ENCODE peak calls at places on chromosomes 2 and 18, in five cellular contexts. W is H9, U is neuronal stem cell, Z is trophoblast cell, G is H1. Q is an unnamed sample. For H3K4me1, the result is how much of the 10 kb centered on the place peaks cover.

GRCh38 chr18:55830490-55830889 is 242.5 kb upstream of the TCF4 start:
- DNase-seq in Z (peak), G (no peak), W (no peak), U (no peak), Q (no peak)

GRCh38 chr18:24983566-24983965 is 368.4 kb downstream of the ZNF521 start:
- DNase-seq in Z (no peak), W (peak), U (no peak), G (no peak), Q (no peak)

GRCh38 chr2:189465076-189465475 is 23.8 kb downstream of the WDR75 start:
- DNase-seq in W (no peak), U (no peak), Z (no peak), G (no peak), Q (no peak)

GRCh38 chr2:70089220-70089945 is 2.1 kb downstream of the PCBP1 start:
- DNase-seq in W (peak), G (no peak), U (no peak), Z (peak), Q (peak)

GRCh38 chr2:199100326-199101110 is 357.2 kb downstream of the SATB2 start:
- DNase-seq in G (no peak), U (no peak), Z (no peak), W (no peak), Q (no peak)

GRCh38 chr18:57175550-57175949 is 28.7 kb downstream of the BOD1L2 start:
- DNase-seq in W (no peak), G (no peak), U (no peak), Z (no peak), Q (no peak)

GRCh38 chr2:147382322-147382948 is 462.4 kb upstream of the ACVR2A start:
- DNase-seq in U (no peak), G (no peak), W (no peak), Z (no peak), Q (no peak)

GRCh38 chr2:195304310-195304709 is 352.7 kb upstream of the SLC39A10 start:
- DNase-seq in U (no peak), Z (peak), G (peak), W (peak), Q (peak)

GRCh38 chr2:47208852-47209606 is 53.9 kb upstream of the STPG4 start:
- DNase-seq in G (no peak), W (no peak), Z (peak), U (no peak), Q (peak)

GRCh38 chr2:171893196-171893823 is 734 bp downstream of the SLC25A12 start:
- DNase-seq in Z (no peak), W (no peak), G (no peak), U (no peak), Q (no peak)

GRCh38 chr2:221817878-221818277 is 245.8 kb upstream of the EPHA4 start:
- DNase-seq in G (no peak), U (no peak), Z (no peak), W (no peak), Q (no peak)

GRCh38 chr2:46164581-46165301 is 132.5 kb upstream of the EPAS1 start:
- DNase-seq in U (no peak), G (no peak), Z (peak), W (no peak), Q (peak)

GRCh38 chr2:176285321-176285720 is 16.1 kb downstream of the MTX2 start:
- DNase-seq in U (no peak), Z (no peak), W (no peak), G (no peak), Q (no peak)

GRCh38 chr2:68750592-68751396 is 16.2 kb downstream of the ARHGAP25 start:
- DNase-seq in U (no peak), Z (no peak), G (no peak), W (peak), Q (no peak)

GRCh38 chr2:176413786-176414185 is 144.5 kb downstream of the MTX2 start:
- DNase-seq in U (no peak), W (no peak), G (no peak), Z (no peak), Q (no peak)

GRCh38 chr2:233818639-233819621 is 35.4 kb downstream of the HJURP start:
- DNase-seq in Z (no peak), G (no peak), W (no peak), U (no peak), Q (no peak)

GRCh38 chr18:70781860-70782453 is 493.1 kb downstream of the SOCS6 start:
- DNase-seq in Z (peak), G (peak), U (peak), W (peak), Q (no peak)

GRCh38 chr2:225165052-225165451 is 122.8 kb upstream of the DOCK10 start:
- DNase-seq in W (no peak), U (no peak), Z (no peak), G (no peak), Q (peak)

GRCh38 chr2:158556124-158556523 is 99.4 kb downstream of the PKP4 start:
- DNase-seq in W (no peak), G (no peak), Z (no peak), U (no peak), Q (no peak)

GRCh38 chr2:169141713-169142352 is 72.5 kb downstream of the DHRS9 start:
- DNase-seq in Z (peak), G (peak), W (peak), U (peak), Q (peak)

GRCh38 chr2:238970553-238971081 is 122.7 kb downstream of the TWIST2 start:
- DNase-seq in W (peak), Z (peak), G (peak), U (peak), Q (peak)

GRCh38 chr2:61018319-61018750 is 280 bp upstream of the PUS10 start:
- DNase-seq in W (no peak), G (no peak), Z (no peak), U (no peak), Q (no peak)

GRCh38 chr2:186991766-186992417 is 142.9 kb upstream of the ZSWIM2 start:
- DNase-seq in W (no peak), Z (no peak), G (no peak), U (no peak), Q (peak)

GRCh38 chr2:233813236-233814062 is 35.3 kb downstream of the MROH2A start:
- DNase-seq in Z (no peak), U (no peak), G (no peak), W (no peak), Q (no peak)

GRCh38 chr2:136246086-136246669 is 128.2 kb upstream of the CXCR4 start:
- DNase-seq in W (peak), U (no peak), Z (peak), G (no peak), Q (peak)

GRCh38 chr2:160910681-160911080 is 249.5 kb upstream of the TANK start:
- DNase-seq in W (no peak), G (no peak), Z (no peak), U (no peak), Q (peak)

GRCh38 chr2:64122358-64122757 is 21.9 kb downstream of the PELI1 start:
- DNase-seq in Z (no peak), G (no peak), W (no peak), U (no peak), Q (no peak)

GRCh38 chr2:232873909-232874641 is 4.0 kb downstream of the SNORC start:
- DNase-seq in G (no peak), Z (no peak), U (no peak), W (no peak), Q (no peak)

GRCh38 chr2:29462293-29462692 is 347.1 kb downstream of the CLIP4 start:
- DNase-seq in Z (peak), G (no peak), W (no peak), U (no peak), Q (peak)

GRCh38 chr18:7664024-7664312 is 96.9 kb downstream of the PTPRM start:
- DNase-seq in Z (no peak), W (no peak), U (no peak), G (no peak), Q (no peak)

GRCh38 chr2:7634370-7634769 is 717.2 kb downstream of the RNF144A start:
- DNase-seq in U (no peak), G (no peak), Z (no peak), W (no peak), Q (no peak)

GRCh38 chr2:99403524-99403923 is 66.3 kb downstream of the EIF5B start:
- DNase-seq in Z (peak), W (peak), G (peak), U (no peak), Q (no peak)

GRCh38 chr2:28142403-28142802 is 250.3 kb upstream of the FOSL2 start:
- DNase-seq in G (no peak), W (no peak), U (no peak), Z (no peak), Q (no peak)

GRCh38 chr2:52264488-52264887 is 1232.6 kb upstream of the NRXN1 start:
- DNase-seq in Z (no peak), G (no peak), U (no peak), W (peak), Q (no peak)

GRCh38 chr18:13813271-13813849 is 10.6 kb upstream of the MC5R start:
- DNase-seq in U (peak), Z (peak), G (no peak), W (peak), Q (peak)

GRCh38 chr2:197255550-197255949 is 55.0 kb downstream of the ANKRD44 start:
- DNase-seq in G (no peak), Z (peak), U (peak), W (peak), Q (peak)

GRCh38 chr2:5409925-5410360 is 282.2 kb upstream of the SOX11 start:
- DNase-seq in G (no peak), W (no peak), Z (no peak), U (peak), Q (no peak)

DNA sequence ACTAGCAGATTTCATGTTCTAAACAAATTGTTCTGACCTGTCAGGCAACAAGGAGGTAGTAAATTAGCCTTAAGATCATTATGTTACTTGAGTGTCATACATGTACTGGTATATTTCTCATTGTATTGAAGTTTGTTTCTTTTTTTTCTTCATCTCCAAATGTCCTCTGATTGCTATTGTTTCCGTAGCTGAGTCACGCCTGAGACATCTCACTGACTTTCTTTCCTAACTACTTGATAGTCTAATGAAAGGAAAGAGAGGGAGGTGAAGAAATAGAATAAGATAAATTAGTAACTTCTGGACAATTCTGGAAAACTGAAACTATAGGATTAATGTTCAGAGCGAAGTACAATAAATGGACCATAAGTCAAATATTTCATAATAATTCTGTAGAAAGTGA is 1049.9 kb downstream of the TSN start:
- DNase-seq in Z (no peak), U (no peak), G (no peak), W (no peak), Q (no peak)
- H2BK12ac ChIP-seq in Z (no peak), U (no peak), G (no peak), W (no peak), Q (no peak)

DNA sequence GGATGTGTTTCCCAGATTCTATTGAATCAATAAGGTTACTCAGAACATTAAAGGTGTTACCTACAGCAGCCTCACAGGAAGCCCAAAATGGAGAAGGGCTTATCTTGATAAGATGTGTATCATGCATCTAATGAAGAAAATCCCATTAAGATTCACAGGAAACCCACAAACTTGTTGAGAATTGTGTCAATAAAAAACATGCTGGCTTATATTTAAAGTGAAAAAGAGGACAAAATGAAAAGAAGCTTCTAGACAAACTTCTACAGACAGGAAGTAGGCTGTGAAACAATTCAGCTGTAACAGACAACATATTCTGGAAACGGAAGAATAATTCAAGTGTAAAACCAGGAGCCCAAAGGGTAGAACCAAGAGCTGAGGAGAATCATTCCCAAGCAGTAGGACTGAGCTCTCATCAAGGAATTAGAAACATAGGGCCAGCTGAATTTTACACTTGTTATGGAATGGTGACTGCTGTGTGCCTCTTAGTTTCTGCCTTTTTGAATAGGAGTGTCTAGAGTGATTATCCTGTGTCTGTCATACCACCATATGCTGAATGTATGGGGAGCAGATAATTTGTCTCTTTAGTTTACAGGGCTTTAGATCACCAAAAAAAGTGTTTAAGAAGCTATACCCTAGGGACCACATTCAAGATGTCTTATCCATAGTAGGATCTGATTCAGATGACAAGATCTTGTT is 9.6 kb downstream of the IMMT start:
- DNase-seq in U (no peak), Z (no peak), W (no peak), G (no peak), Q (no peak)
- H3K4me1 ChIP-seq in U (under half), Z (under half), W (under half), G (under half), Q (under half)

GRCh38 chr2:185567196-185567595 is 171.4 kb upstream of the FSIP2 start:
- DNase-seq in G (no peak), Z (no peak), W (no peak), U (no peak), Q (no peak)

DNA sequence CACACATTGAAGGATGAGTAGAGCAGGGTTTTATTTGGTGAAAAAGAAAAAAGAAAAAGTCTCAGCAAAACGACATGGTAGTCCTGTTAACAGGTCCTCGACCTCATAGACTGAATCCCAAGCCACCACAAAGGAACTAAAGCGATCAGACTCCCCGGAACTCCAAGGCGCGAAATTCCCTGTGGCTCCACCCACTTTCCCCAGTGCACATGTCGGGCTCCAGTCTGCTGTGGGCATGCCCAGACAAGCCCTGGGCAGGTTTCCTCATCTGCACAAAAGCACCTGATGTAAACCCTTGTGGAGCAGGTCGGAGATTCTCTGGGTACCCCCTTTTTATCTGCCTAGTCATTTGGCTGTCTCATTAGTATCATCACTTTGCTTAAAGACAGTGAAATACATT is 170.7 kb upstream of the FSIP2 start:
- DNase-seq in G (no peak), W (peak), Z (no peak), U (no peak), Q (no peak)
- H2BK12ac ChIP-seq in G (no peak), W (no peak), Z (no peak), U (no peak), Q (no peak)

GRCh38 chr2:137967042-137967441 is 2.8 kb downstream of the HNMT start:
- DNase-seq in W (no peak), G (no peak), Z (no peak), U (no peak), Q (no peak)
- H3K4me1 ChIP-seq in W (under half), G (under half), Z (under half), U (under half), Q (under half)

GRCh38 chr2:230400041-230400440 is 16.0 kb upstream of the SP100 start:
- DNase-seq in G (no peak), W (no peak), U (no peak), Z (no peak), Q (no peak)
- H2BK12ac ChIP-seq in G (no peak), W (no peak), U (no peak), Z (no peak), Q (no peak)

GRCh38 chr2:44935854-44936185 is 5.7 kb upstream of the SIX3 start:
- DNase-seq in G (no peak), U (no peak), W (peak), Z (no peak), Q (no peak)

GRCh38 chr2:44934024-44934423 is 7.5 kb upstream of the SIX3 start:
- DNase-seq in W (peak), U (no peak), Z (no peak), G (no peak), Q (no peak)

GRCh38 chr2:44934521-44934961 is 7.0 kb upstream of the SIX3 start:
- DNase-seq in Z (no peak), U (no peak), G (no peak), W (peak), Q (no peak)

GRCh38 chr2:44936275-44936674 is 5.2 kb upstream of the SIX3 start:
- DNase-seq in Z (no peak), W (no peak), U (no peak), G (no peak), Q (no peak)

GRCh38 chr2:44934962-44935853 is 6.3 kb upstream of the SIX3 start:
- DNase-seq in U (no peak), G (no peak), W (peak), Z (no peak), Q (no peak)
- H3K4me1 ChIP-seq in U (under half), G (under half), W (under half), Z (under half), Q (under half)

GRCh38 chr2:130871843-130872242 is 35.1 kb downstream of the ARHGEF4 start:
- DNase-seq in U (no peak), W (no peak), Z (no peak), G (no peak), Q (no peak)

GRCh38 chr2:130870779-130871178 is 34.1 kb downstream of the ARHGEF4 start:
- DNase-seq in W (no peak), G (no peak), U (no peak), Z (no peak), Q (no peak)

GRCh38 chr2:130870161-130870485 is 33.4 kb downstream of the ARHGEF4 start:
- DNase-seq in U (no peak), Z (no peak), W (no peak), G (no peak), Q (no peak)

GRCh38 chr2:130872276-130873125 is 35.8 kb downstream of the ARHGEF4 start:
- DNase-seq in U (peak), G (no peak), W (no peak), Z (no peak), Q (no peak)

GRCh38 chr2:130869441-130870160 is 32.9 kb downstream of the ARHGEF4 start:
- DNase-seq in W (no peak), Z (no peak), G (no peak), U (no peak), Q (no peak)
- H2BK12ac ChIP-seq in W (no peak), Z (no peak), G (no peak), U (peak), Q (no peak)

GRCh38 chr2:109333414-109334194 is 204.6 kb downstream of the SH3RF3 start:
- DNase-seq in Z (no peak), U (no peak), G (no peak), W (no peak), Q (peak)

GRCh38 chr2:109337221-109337620 is 208.2 kb downstream of the SH3RF3 start:
- DNase-seq in U (no peak), G (no peak), Z (no peak), W (peak), Q (no peak)

GRCh38 chr2:109336296-109336695 is 207.3 kb downstream of the SH3RF3 start:
- DNase-seq in G (no peak), U (no peak), W (no peak), Z (no peak), Q (no peak)

GRCh38 chr2:109332880-109333279 is 203.9 kb downstream of the SH3RF3 start:
- DNase-seq in G (no peak), Z (no peak), W (no peak), U (no peak), Q (no peak)

DNA sequence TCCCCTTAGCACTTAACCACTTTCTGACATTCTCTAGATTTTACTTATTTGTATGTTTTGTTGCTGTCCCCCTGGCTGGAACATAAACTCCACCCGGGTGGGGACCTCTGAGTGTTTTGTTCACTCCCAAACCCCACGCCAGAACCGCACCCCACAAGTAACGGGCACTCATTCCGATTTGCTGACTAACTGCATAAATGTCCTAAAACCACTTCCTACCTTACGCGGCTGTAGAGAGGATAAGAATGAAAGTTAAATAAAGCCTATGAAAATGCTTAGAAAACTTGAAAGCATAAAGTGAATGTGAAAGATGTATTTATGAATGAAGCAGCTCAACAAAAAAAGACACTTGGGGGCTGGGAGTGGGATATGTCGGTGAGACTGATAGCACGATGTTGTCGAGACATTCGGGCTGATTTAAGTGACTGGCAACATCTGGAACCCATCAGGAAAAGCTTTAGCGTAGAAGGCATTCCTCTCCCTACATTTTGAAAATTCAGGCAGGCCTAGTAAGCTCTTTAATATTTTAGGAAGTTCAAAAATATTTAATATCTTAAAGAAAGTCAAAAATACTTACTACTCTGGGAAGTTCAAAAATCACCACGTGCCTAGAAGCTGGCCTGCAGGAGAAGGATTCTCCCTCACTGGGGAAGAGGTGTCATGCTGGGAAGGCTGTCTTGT is 206.7 kb downstream of the SH3RF3 start:
- DNase-seq in G (no peak), U (no peak), W (no peak), Z (no peak), Q (peak)
- H3K4me1 ChIP-seq in G (under half), U (under half), W (under half), Z (under half), Q (under half)

DNA sequence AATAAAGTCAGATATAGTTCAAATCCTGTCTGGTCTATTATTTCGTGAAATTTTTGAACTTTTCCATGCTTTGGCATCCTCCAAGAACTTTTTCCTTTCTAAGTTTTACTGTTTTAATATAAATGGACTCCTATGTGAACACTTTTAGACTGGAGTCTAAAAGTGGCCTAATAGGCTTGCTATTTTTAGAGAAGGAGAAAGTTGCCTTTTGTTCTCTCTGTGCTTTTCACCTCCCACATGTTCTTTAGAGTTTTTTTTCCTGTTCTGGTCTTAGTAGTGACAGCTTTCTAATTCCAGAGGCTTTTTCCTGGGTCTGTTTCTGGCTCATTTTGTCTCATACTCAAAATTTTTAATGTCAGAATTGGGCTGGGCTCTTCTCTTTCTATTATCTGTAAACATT is 72.2 kb downstream of the ADAM23 start:
- DNase-seq in W (no peak), U (no peak), G (no peak), Z (no peak), Q (no peak)
- H2BK12ac ChIP-seq in W (no peak), U (no peak), G (no peak), Z (no peak), Q (no peak)

Q was measured in mesenchymal stem cell.